ENCODE peak calls at places on chromosomes 1 and 21, in five cellular contexts. W is uterus; X is fibroblast of lung; Y is CD8-positive, alpha-beta memory T cell; G is mucosa of descending colon. P is an unnamed sample.
A peak's percentile ranks its signal among the peaks of the same experiment; 100 is the strongest.

GRCh38 chr1:77906624-77907023 is 18.2 kb downstream of the NEXN start:
- DNase-seq in W (no peak), X (no peak), Y (no peak), G (no peak), P (no peak)

GRCh38 chr1:115652236-115652788 is 10.5 kb downstream of the VANGL1 start:
- DNase-seq in W (no peak), X (no peak), Y (no peak), G (no peak), P (no peak)

GRCh38 chr1:111735858-111736544 is 3.2 kb downstream of the INKA2 start:
- DNase-seq in W (no peak), X (peak; percentile 26), Y (no peak), G (no peak), P (no peak)

GRCh38 chr21:15062566-15062965 is 2.2 kb downstream of the NRIP1 start:
- DNase-seq in W (no peak), X (peak; percentile 15), Y (peak; percentile 43), G (no peak), P (no peak)

GRCh38 chr21:42144679-42145568 is 73.8 kb downstream of the UMODL1 start:
- DNase-seq in W (no peak), X (no peak), Y (no peak), G (peak; percentile 35), P (no peak)

GRCh38 chr1:226337294-226337870 is 28.4 kb upstream of the LIN9 start:
- DNase-seq in W (no peak), X (peak; percentile 3), Y (no peak), G (no peak), P (no peak)

GRCh38 chr1:68202239-68202832 is 30.0 kb downstream of the WLS start:
- DNase-seq in W (no peak), X (peak; percentile 76), Y (no peak), G (no peak), P (no peak)

GRCh38 chr1:28129150-28129549 is 40.7 kb upstream of the EYA3 start:
- DNase-seq in W (no peak), X (peak; percentile 89), Y (no peak), G (no peak), P (no peak)

GRCh38 chr21:39184050-39184980 is 1.1 kb upstream of the PSMG1 start:
- DNase-seq in W (no peak), X (no peak), Y (no peak), G (no peak), P (no peak)

GRCh38 chr1:116501041-116501869 is 69.6 kb downstream of the CD58 start:
- DNase-seq in W (no peak), X (no peak), Y (no peak), G (no peak), P (no peak)

GRCh38 chr1:38584408-38585037 is 275.0 kb downstream of the RRAGC start:
- DNase-seq in W (no peak), X (no peak), Y (no peak), G (no peak), P (no peak)

GRCh38 chr1:167056529-167057296 is 33.5 kb downstream of the GPA33 start:
- DNase-seq in W (no peak), X (no peak), Y (no peak), G (no peak), P (no peak)

GRCh38 chr1:108142773-108143394 is 57.3 kb downstream of the SLC25A24 start:
- DNase-seq in W (no peak), X (peak; percentile 47), Y (no peak), G (no peak), P (no peak)

GRCh38 chr1:8373547-8374270 is 55.8 kb downstream of the SLC45A1 start:
- DNase-seq in W (peak; percentile 74), X (peak; percentile 91), Y (no peak), G (peak; percentile 29), P (peak; percentile 68)

GRCh38 chr1:68175621-68176398 is 56.5 kb downstream of the WLS start:
- DNase-seq in W (no peak), X (peak; percentile 70), Y (no peak), G (peak; percentile 34), P (peak; percentile 38)

GRCh38 chr1:236024655-236025054 is 40.2 kb downstream of the NID1 start:
- DNase-seq in W (no peak), X (no peak), Y (no peak), G (no peak), P (no peak)

GRCh38 chr1:154598871-154599635 is 8.9 kb downstream of the ADAR start:
- DNase-seq in W (no peak), X (peak; percentile 53), Y (no peak), G (no peak), P (no peak)

GRCh38 chr1:26212726-26213125 is 21.3 kb upstream of the CEP85 start:
- DNase-seq in W (no peak), X (no peak), Y (no peak), G (no peak), P (no peak)

GRCh38 chr1:183339556-183340167 is 78.5 kb downstream of the NMNAT2 start:
- DNase-seq in W (no peak), X (peak; percentile 55), Y (no peak), G (no peak), P (no peak)

GRCh38 chr1:64087768-64088167 is 115.7 kb upstream of the UBE2U start:
- DNase-seq in W (no peak), X (peak; percentile 86), Y (no peak), G (no peak), P (no peak)

GRCh38 chr1:115671176-115672062 is 29.6 kb downstream of the VANGL1 start:
- DNase-seq in W (no peak), X (peak; percentile 80), Y (no peak), G (peak; percentile 71), P (no peak)

GRCh38 chr1:218025454-218025853 is 259.6 kb upstream of the RRP15 start:
- DNase-seq in W (no peak), X (peak; percentile 52), Y (no peak), G (no peak), P (no peak)

GRCh38 chr1:214248294-214249082 is 32.5 kb upstream of the SMYD2 start:
- DNase-seq in W (no peak), X (peak; percentile 6), Y (no peak), G (no peak), P (no peak)

GRCh38 chr1:156910309-156910782 is 10.1 kb upstream of the LRRC71 start:
- DNase-seq in W (no peak), X (no peak), Y (peak; percentile 53), G (peak; percentile 66), P (peak; percentile 48)

GRCh38 chr21:42735944-42736343 is 82.5 kb downstream of the PDE9A start:
- DNase-seq in W (no peak), X (no peak), Y (no peak), G (no peak), P (no peak)

GRCh38 chr1:206770531-206771352 is at the start of gene IL19:
- DNase-seq in W (no peak), X (peak; percentile 85), Y (no peak), G (no peak), P (peak; percentile 10)

GRCh38 chr1:161091796-161092507 is 2.6 kb upstream of the NECTIN4 start:
- DNase-seq in W (no peak), X (peak; percentile 53), Y (no peak), G (no peak), P (no peak)

GRCh38 chr1:164673584-164674214 is 114.7 kb downstream of the PBX1 start:
- DNase-seq in W (no peak), X (no peak), Y (no peak), G (no peak), P (no peak)

GRCh38 chr21:27580276-27580675 is 613.4 kb upstream of the ADAMTS5 start:
- DNase-seq in W (no peak), X (peak; percentile 63), Y (no peak), G (no peak), P (no peak)

GRCh38 chr21:32771134-32771523 is 426 bp downstream of the PAXBP1 start:
- DNase-seq in W (peak; percentile 51), X (peak; percentile 60), Y (no peak), G (peak; percentile 69), P (peak; percentile 63)

DNA sequence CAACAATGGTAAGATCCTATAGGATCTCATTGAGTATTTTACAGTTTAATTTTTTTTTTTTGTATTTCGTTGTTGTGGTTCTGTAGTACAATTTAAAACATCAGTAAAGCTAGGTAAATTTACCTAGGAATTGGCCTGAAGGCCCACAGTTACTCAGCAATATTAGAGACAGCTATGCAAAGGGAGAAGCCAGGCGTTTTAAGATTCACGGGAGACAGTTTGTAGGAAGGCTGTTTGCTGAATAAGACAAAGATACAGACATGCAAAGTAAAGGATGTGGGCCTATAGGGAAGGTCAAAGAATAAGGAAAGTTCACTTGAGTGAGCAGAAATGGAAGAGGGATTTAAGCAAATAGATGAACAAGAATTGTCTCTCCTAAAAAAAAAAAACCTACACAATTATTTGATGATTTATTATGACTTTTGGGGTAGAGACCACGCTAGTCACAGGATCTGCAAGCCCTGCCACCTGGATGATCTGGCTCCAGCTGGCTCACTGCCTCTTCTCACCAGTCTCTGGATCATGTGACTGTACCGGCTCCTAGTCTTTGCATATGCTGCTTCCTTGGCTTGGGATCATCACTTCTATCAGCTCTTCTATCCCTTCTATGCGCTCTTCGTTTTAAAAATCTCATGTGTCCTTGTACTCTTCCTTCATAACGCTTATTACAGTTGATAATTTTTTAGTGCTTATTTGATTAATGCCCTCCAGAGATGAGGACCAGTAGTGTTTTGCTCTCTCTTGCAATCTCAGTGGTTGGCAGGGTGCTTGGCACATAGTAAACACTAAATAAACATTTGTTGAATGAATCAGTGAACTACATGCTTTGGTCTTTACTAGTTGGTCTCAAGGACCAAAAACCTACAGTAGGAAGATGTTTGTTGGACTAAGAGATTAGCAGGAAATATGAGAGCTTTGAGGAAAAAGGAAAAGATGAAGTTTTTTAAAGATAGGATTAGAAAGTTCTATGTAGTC is 14.1 kb downstream of the DYRK1A start:
- DNase-seq in W (peak; percentile 22), X (no peak), Y (no peak), G (no peak), P (peak; percentile 28)
- H3K4me1 ChIP-seq in W (no peaks in the 10 kb centered on the region), X (no peaks in the 10 kb centered on the region), Y (peaks cover 92% of the 10 kb centered on the region), G (peaks cover 40% of the 10 kb centered on the region), P (peaks cover 96% of the 10 kb centered on the region)

DNA sequence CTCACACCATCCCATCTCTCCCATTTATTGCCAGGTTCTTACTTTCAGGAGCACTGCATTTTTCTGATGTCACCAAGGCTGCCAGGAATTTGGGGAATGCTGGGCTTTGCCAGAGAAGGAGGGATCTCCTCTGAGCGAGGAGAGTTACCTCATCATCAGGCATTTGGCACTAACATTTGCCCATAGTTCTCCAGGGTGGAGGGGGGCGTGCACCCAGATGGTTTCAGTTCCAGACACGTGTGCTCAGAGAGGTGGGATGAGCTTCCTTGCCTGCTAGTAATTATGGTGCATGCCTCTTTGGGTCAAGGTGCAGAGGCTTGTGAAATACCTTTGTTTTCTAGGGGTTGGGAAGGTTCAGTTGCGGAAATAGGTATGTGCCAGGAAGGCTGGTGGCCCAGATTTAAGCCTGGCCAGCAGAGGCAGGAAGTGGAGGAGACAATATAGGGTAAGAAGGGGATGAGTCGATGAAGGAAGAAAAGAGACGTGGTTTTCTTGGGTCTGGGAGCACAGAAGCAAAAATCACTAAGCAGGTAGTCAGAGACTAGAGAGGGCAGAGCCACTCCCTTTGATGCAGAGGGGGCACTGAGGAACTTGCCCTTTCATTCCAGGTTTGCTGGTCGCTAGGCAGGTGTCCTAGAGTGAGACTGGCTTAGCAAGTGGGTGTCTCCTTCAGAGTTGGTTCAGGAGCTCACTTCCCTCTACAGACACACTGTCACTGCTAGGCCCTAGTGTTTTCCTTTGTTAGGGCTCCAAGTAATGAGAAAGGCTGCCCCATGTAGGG is 7.2 kb downstream of the TUFT1 start:
- DNase-seq in W (peak; percentile 67), X (peak; percentile 97), Y (no peak), G (peak; percentile 71), P (no peak)
- H3K4me1 ChIP-seq in W (no peaks in the 10 kb centered on the region), X (peaks cover 36% of the 10 kb centered on the region), Y (no peaks in the 10 kb centered on the region), G (peaks cover 24% of the 10 kb centered on the region), P (peaks cover 17% of the 10 kb centered on the region)

GRCh38 chr1:42934541-42935312 is 23.9 kb downstream of the SLC2A1 start:
- DNase-seq in W (no peak), X (no peak), Y (no peak), G (peak; percentile 29), P (no peak)
- H3K4me1 ChIP-seq in W (no peaks in the 10 kb centered on the region), X (peaks cover 10% of the 10 kb centered on the region), Y (peaks cover 99% of the 10 kb centered on the region), G (peaks cover 76% of the 10 kb centered on the region), P (peaks cover 53% of the 10 kb centered on the region)

GRCh38 chr1:203571661-203572060 is 55.0 kb upstream of the ATP2B4 start:
- DNase-seq in W (no peak), X (peak; percentile 74), Y (no peak), G (no peak), P (no peak)
- H3K4me1 ChIP-seq in W (no peaks in the 10 kb centered on the region), X (peaks cover 12% of the 10 kb centered on the region), Y (no peaks in the 10 kb centered on the region), G (no peaks in the 10 kb centered on the region), P (no peaks in the 10 kb centered on the region)

P was measured in heart right ventricle.